ENCODE peak calls at places on chromosomes 7 and 10, in ten cellular contexts. N is stimulated activated CD4-positive, alpha-beta T cell treated with anti-CD3 and anti-CD28 coated beads, TNF-alpha, amount 100 ng/mL, for 1 hour; A is stimulated activated naive CD8-positive, alpha-beta T cell treated with anti-CD3 and anti-CD28 coated beads, Interleukin-15, amount 100 ng/mL, for 72 hours; B is cardiac muscle cell; G is GM03348; Y is activated T-cell treated with anti-CD3 and anti-CD28 coated beads for 24 hours; U is central memory CD4-positive, alpha-beta T cell; M is NCI-H460; C is CD4-positive, alpha-beta T cell; E is OCI-M1. F is an unnamed sample.

GRCh38 chr10:104076743-104077160 is 8.9 kb downstream of the COL17A1 start:
- DNase-seq in G (no peak), B (peak), N (no peak), E (no peak), A (no peak), C (no peak), U (no peak), M (no peak), Y (no peak), F (no peak)

GRCh38 chr10:51430506-51430905 is 268.9 kb downstream of the CSTF2T start:
- DNase-seq in Y (no peak), U (no peak), M (no peak), B (peak), A (no peak), G (no peak), N (no peak), C (no peak), E (no peak), F (no peak)

GRCh38 chr7:142030294-142030693 is 34.6 kb downstream of the MGAM start:
- DNase-seq in U (no peak), Y (no peak), G (no peak), N (no peak), C (no peak), A (no peak), M (no peak), E (peak), B (no peak), F (no peak)

GRCh38 chr7:2931034-2931415 is 86.9 kb upstream of the GNA12 start:
- DNase-seq in U (no peak), A (no peak), B (no peak), N (no peak), M (no peak), C (no peak), E (no peak), Y (no peak), G (no peak), F (no peak)

GRCh38 chr7:69177326-69177897 is 420.9 kb upstream of the AUTS2 start:
- DNase-seq in C (no peak), G (no peak), Y (no peak), U (no peak), A (no peak), N (no peak), B (peak), E (no peak), M (no peak), F (no peak)

GRCh38 chr10:84076540-84077195 is 62.6 kb upstream of the GHITM start:
- DNase-seq in G (peak), N (no peak), A (no peak), E (peak), U (no peak), C (no peak), B (peak), Y (no peak), M (no peak), F (no peak)

GRCh38 chr7:44750424-44750823 is 1.8 kb downstream of the ZMIZ2 start:
- DNase-seq in M (no peak), C (no peak), Y (no peak), A (no peak), E (no peak), U (no peak), B (no peak), G (no peak), N (no peak), F (no peak)

GRCh38 chr10:11260136-11260535 is 242.5 kb downstream of the CELF2 start:
- DNase-seq in Y (no peak), B (no peak), G (no peak), M (no peak), N (no peak), U (no peak), A (no peak), E (no peak), C (no peak), F (no peak)

GRCh38 chr10:82267465-82267864 is 392.5 kb downstream of the NRG3 start:
- DNase-seq in U (no peak), B (no peak), M (no peak), C (no peak), A (no peak), Y (no peak), N (no peak), G (no peak), E (no peak), F (no peak)

GRCh38 chr7:90777075-90777864 is 181.1 kb downstream of the CDK14 start:
- DNase-seq in M (no peak), Y (no peak), U (no peak), B (no peak), C (no peak), A (no peak), G (no peak), N (no peak), E (no peak), F (no peak)

GRCh38 chr7:118734541-118734940 is 510.0 kb downstream of the ANKRD7 start:
- DNase-seq in A (no peak), U (no peak), G (no peak), C (no peak), N (no peak), E (no peak), M (no peak), Y (no peak), B (no peak), F (no peak)

GRCh38 chr7:132080967-132081668 is 495.2 kb downstream of the PLXNA4 start:
- DNase-seq in U (no peak), Y (no peak), G (peak), A (no peak), M (no peak), B (peak), E (no peak), C (no peak), N (no peak), F (no peak)

GRCh38 chr10:78706256-78706655 is 362.5 kb upstream of the ZMIZ1 start:
- DNase-seq in C (no peak), Y (no peak), E (no peak), N (no peak), M (peak), A (no peak), B (no peak), U (no peak), G (no peak), F (no peak)